ENCODE peak calls at places on chromosome 4, in eight cellular contexts. H is right lobe of liver, X is uterus, N is adrenal gland, I is gastrocnemius medialis, J is NB4, C is ovary, Z is IMR-90. P is an unnamed sample.

GRCh38 chr4:114386637-114387233 is 211.9 kb upstream of the UGT8 start:
- DNase-seq in I (no peak), Z (peak; percentile 60), X (no peak), J (peak; percentile 36), N (no peak), H (no peak), C (no peak), P (no peak)

GRCh38 chr4:109434007-109434792 is 585 bp downstream of the SEC24B start:
- DNase-seq in I (no peak), N (peak; percentile 70), J (peak; percentile 44), X (peak; percentile 41), C (peak; percentile 71), H (peak; percentile 71), Z (peak; percentile 18), P (no peak)

GRCh38 chr4:8400641-8401325 is 39.7 kb downstream of the ACOX3 start:
- DNase-seq in I (no peak), H (no peak), X (no peak), C (no peak), J (peak; percentile 75), Z (no peak), N (no peak), P (no peak)

GRCh38 chr4:94739741-94740140 is 18.0 kb upstream of the BMPR1B start:
- DNase-seq in X (no peak), N (no peak), I (no peak), Z (no peak), C (no peak), H (no peak), J (no peak), P (no peak)

GRCh38 chr4:189232274-189232673 is 708.4 kb upstream of the FRG1 start:
- DNase-seq in Z (peak; percentile 29), J (no peak), X (no peak), H (no peak), N (no peak), C (no peak), I (no peak), P (no peak)

GRCh38 chr4:173420821-173421220 is 21.9 kb upstream of the SCRG1 start:
- DNase-seq in X (no peak), N (no peak), I (no peak), J (no peak), H (no peak), C (no peak), Z (no peak), P (no peak)

GRCh38 chr4:27049101-27049829 is 188.6 kb downstream of the STIM2 start:
- DNase-seq in C (no peak), I (no peak), N (no peak), H (no peak), X (no peak), Z (no peak), J (no peak), P (no peak)

GRCh38 chr4:40395908-40396806 is 61.0 kb downstream of the CHRNA9 start:
- DNase-seq in H (peak; percentile 95), X (peak; percentile 61), J (no peak), C (peak; percentile 62), Z (no peak), I (peak; percentile 79), N (peak; percentile 91), P (no peak)

GRCh38 chr4:127634181-127634580 is 1.4 kb downstream of the INTU start:
- DNase-seq in C (no peak), I (no peak), N (no peak), Z (peak; percentile 92), J (no peak), X (no peak), H (no peak), P (no peak)

GRCh38 chr4:6803246-6803645 is 20.7 kb downstream of the KIAA0232 start:
- DNase-seq in Z (no peak), I (no peak), H (no peak), J (no peak), N (no peak), X (no peak), C (no peak), P (no peak)

GRCh38 chr4:147833254-147833653 is 101.4 kb downstream of the ARHGAP10 start:
- DNase-seq in C (no peak), X (no peak), I (no peak), H (no peak), N (no peak), J (no peak), Z (peak; percentile 82), P (no peak)

GRCh38 chr4:157808796-157809408 is 363.9 kb downstream of the GASK1B start:
- DNase-seq in C (no peak), N (no peak), I (no peak), X (no peak), H (no peak), J (no peak), Z (no peak), P (no peak)

GRCh38 chr4:7365472-7366179 is 69.1 kb downstream of the PSAPL1 start:
- DNase-seq in Z (no peak), N (no peak), J (no peak), I (peak; percentile 21), H (no peak), C (no peak), X (no peak), P (no peak)

GRCh38 chr4:95048296-95048695 is 290.5 kb downstream of the BMPR1B start:
- DNase-seq in N (no peak), X (no peak), J (no peak), C (no peak), Z (no peak), I (no peak), H (no peak), P (no peak)

GRCh38 chr4:105988671-105989070 is 93.4 kb downstream of the NPNT start:
- DNase-seq in X (no peak), J (no peak), I (no peak), Z (no peak), C (no peak), N (no peak), H (no peak), P (no peak)

GRCh38 chr4:169033660-169034059 is 23.6 kb upstream of the CBR4 start:
- DNase-seq in Z (no peak), J (peak; percentile 12), I (no peak), N (no peak), H (peak; percentile 54), X (no peak), C (no peak), P (no peak)

GRCh38 chr4:75630174-75630931 is at the start of gene CDKL2:
- DNase-seq in X (peak; percentile 84), J (no peak), H (peak; percentile 76), Z (no peak), N (peak; percentile 95), I (peak; percentile 47), C (peak; percentile 74), P (no peak)
- TF ChIP-seq POLR2A in X (peak; percentile 13), J (no peak), H (no peak), Z (no peak), N (no peak), I (no peak), C (no peak), P (peak; percentile 8)

GRCh38 chr4:99946346-99947189 is at the start of gene DNAJB14:
- DNase-seq in N (peak; percentile 78), I (peak; percentile 27), J (peak; percentile 88), Z (peak; percentile 69), H (peak; percentile 86), C (peak; percentile 77), X (peak; percentile 75), P (no peak)
- TF ChIP-seq POLR2A in N (peak; percentile 60), I (no peak), J (peak; percentile 39), Z (peak; percentile 41), H (peak; percentile 71), C (peak; percentile 14), X (peak; percentile 48), P (peak; percentile 63)

GRCh38 chr4:186765673-186766546 is 42.3 kb upstream of the FAT1 start:
- DNase-seq in I (no peak), J (no peak), C (no peak), N (no peak), X (no peak), Z (no peak), H (peak; percentile 89), P (no peak)
- TF ChIP-seq POLR2A in I (no peak), J (no peak), C (no peak), N (no peak), X (no peak), Z (no peak), H (peak; percentile 46), P (no peak)

GRCh38 chr4:80424225-80424581 is 88.7 kb downstream of the CFAP299 start:
- DNase-seq in Z (peak; percentile 58), J (no peak), H (no peak), C (no peak), N (no peak), X (no peak), I (no peak), P (no peak)

GRCh38 chr4:80420638-80421037 is 85.1 kb downstream of the CFAP299 start:
- DNase-seq in C (no peak), I (no peak), X (no peak), H (no peak), N (no peak), J (no peak), Z (no peak), P (no peak)

GRCh38 chr4:80423553-80424224 is 88.2 kb downstream of the CFAP299 start:
- DNase-seq in J (no peak), X (no peak), I (no peak), Z (peak; percentile 19), N (no peak), C (no peak), H (no peak), P (no peak)

GRCh38 chr4:80422727-80423404 is 87.3 kb downstream of the CFAP299 start:
- DNase-seq in C (no peak), H (no peak), X (no peak), N (no peak), Z (no peak), I (no peak), J (no peak), P (no peak)

GRCh38 chr4:80425701-80426100 is 90.2 kb downstream of the CFAP299 start:
- DNase-seq in J (no peak), Z (no peak), N (no peak), C (no peak), I (no peak), X (no peak), H (no peak), P (no peak)
- TF ChIP-seq POLR2A in J (no peak), Z (no peak), N (no peak), C (no peak), I (no peak), X (no peak), H (no peak), P (no peak)